ENCODE peak calls at places on chromosome 2, in seven cellular contexts. X, K, S, D, T, Q and Z are unnamed samples.

GRCh38 chr2:68806511-68807109 is 64.6 kb downstream of the BMP10 start:
- DNase-seq in D (no peak), X (peak; percentile 81), T (no peak), Q (peak; percentile 80), K (no peak), S (peak; percentile 36), Z (peak; percentile 78)

GRCh38 chr2:42923632-42924425 is 131.4 kb upstream of the HAAO start:
- DNase-seq in T (no peak), K (no peak), D (no peak), Q (no peak), S (no peak), X (peak; percentile 61), Z (peak; percentile 60)

GRCh38 chr2:39837856-39838453 is 58.9 kb upstream of the THUMPD2 start:
- DNase-seq in Q (peak; percentile 62), X (peak; percentile 57), K (peak; percentile 24), S (peak; percentile 20), D (no peak), T (peak; percentile 24), Z (peak; percentile 68)

GRCh38 chr2:23658466-23658942 is 268.4 kb downstream of the ATAD2B start:
- DNase-seq in S (peak; percentile 40), K (peak; percentile 25), Q (peak; percentile 32), X (peak; percentile 32), D (no peak), T (no peak), Z (no peak)

GRCh38 chr2:162245737-162246136 is 2.5 kb upstream of the FAP start:
- DNase-seq in D (no peak), X (peak; percentile 40), T (no peak), Q (peak; percentile 93), K (no peak), S (no peak), Z (peak; percentile 99)

GRCh38 chr2:192827735-192828134 is 633.0 kb upstream of the TMEFF2 start:
- DNase-seq in T (no peak), S (no peak), Q (no peak), K (no peak), X (no peak), D (no peak), Z (no peak)

GRCh38 chr2:98012561-98012979 is 16.8 kb upstream of the TMEM131 start:
- DNase-seq in Q (peak; percentile 21), S (no peak), K (no peak), X (no peak), D (no peak), T (no peak), Z (no peak)

GRCh38 chr2:66548422-66548821 is 113.5 kb downstream of the MEIS1 start:
- DNase-seq in S (no peak), K (no peak), T (no peak), Q (no peak), D (no peak), X (no peak), Z (peak; percentile 45)

GRCh38 chr2:74489906-74490305 is 7.0 kb downstream of the TTC31 start:
- DNase-seq in D (no peak), T (no peak), Q (no peak), X (no peak), S (no peak), K (no peak), Z (no peak)

GRCh38 chr2:241199286-241199685 is 10.8 kb downstream of the ANO7 start:
- DNase-seq in T (no peak), K (no peak), X (no peak), D (no peak), S (no peak), Q (no peak), Z (no peak)

DNA sequence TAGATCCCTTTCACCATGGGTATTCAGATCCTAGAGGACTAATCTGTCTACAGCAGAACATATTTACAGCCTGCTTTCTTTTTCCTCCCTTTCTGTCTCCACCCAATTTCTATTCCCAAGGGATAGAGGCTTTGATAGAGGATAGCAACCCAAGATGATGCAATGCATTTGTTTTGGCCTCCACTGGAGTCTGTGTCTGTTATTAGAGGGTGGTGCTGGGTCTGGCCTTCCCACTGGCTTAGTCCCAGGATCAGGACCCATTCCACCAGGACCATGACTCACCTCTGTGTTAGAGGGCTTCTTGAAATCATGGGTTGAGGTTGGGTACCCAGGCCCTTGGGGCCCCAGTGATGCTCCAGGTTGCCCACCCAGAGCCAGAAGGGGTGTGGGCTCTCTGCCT is 239.7 kb upstream of the TNP1 start:
- DNase-seq in K (no peak), S (no peak), X (peak; percentile 60), Q (peak; percentile 12), T (no peak), D (no peak), Z (no peak)
- H3K4me3 ChIP-seq in K (no peak overlapping the region), S (no peak overlapping the region), X (no peak overlapping the region), Q (no peak overlapping the region), T (no peak overlapping the region), D (no peak overlapping the region), Z (no peak overlapping the region)

GRCh38 chr2:127092951-127093516 is 13.9 kb downstream of the BIN1 start:
- DNase-seq in S (no peak), K (no peak), T (no peak), D (no peak), Q (no peak), X (no peak), Z (no peak)
- TF ChIP-seq CTCF in S (no peak), K (no peak), T (no peak), D (no peak), Q (no peak), X (no peak), Z (no peak)

GRCh38 chr2:236173734-236174607 is 5.8 kb upstream of the GBX2 start:
- DNase-seq in K (no peak), S (no peak), D (no peak), X (no peak), T (no peak), Q (no peak), Z (no peak)
- H3K4me3 ChIP-seq in K (no peak overlapping the region), S (no peak overlapping the region), D (no peak overlapping the region), X (no peak overlapping the region), T (no peak overlapping the region), Q (no peak overlapping the region), Z (no peak overlapping the region)

GRCh38 chr2:113406114-113406513 is 31.4 kb upstream of the ZNG1B start:
- DNase-seq in D (no peak), T (no peak), Q (no peak), S (peak; percentile 10), K (no peak), X (no peak), Z (no peak)

GRCh38 chr2:113407446-113408099 is 29.9 kb upstream of the ZNG1B start:
- DNase-seq in Q (peak; percentile 43), T (no peak), K (no peak), S (no peak), D (no peak), X (peak; percentile 4), Z (peak; percentile 53)
- TF ChIP-seq CTCF in Q (peak; percentile 55), T (no peak), K (no peak), S (no peak), D (no peak), X (peak; percentile 23), Z (peak; percentile 49)

DNA sequence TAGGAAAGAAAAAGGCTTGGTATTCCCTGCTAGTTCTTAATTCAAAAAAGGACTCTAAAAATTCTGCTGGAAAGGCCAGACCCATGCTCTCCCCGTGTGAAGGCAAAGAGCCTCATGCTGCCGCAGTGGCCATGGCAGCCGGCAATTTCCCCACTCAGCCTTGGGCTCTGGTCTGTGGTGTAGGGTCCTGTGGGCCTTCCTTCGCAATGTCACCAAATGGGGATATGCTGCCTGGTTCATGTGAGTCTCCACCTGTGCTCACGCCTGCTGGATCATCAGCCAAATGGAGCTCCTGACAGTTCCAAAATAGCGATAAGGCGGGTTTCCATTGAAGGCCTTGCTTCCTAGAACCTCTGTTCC is 282.8 kb upstream of the ATP5MC3 start:
- DNase-seq in T (no peak), Q (no peak), X (no peak), D (no peak), K (no peak), S (no peak), Z (no peak)
- H3K4me3 ChIP-seq in T (no peak overlapping the region), Q (no peak overlapping the region), X (no peak overlapping the region), D (no peak overlapping the region), K (no peak overlapping the region), S (no peak overlapping the region), Z (no peak overlapping the region)

DNA sequence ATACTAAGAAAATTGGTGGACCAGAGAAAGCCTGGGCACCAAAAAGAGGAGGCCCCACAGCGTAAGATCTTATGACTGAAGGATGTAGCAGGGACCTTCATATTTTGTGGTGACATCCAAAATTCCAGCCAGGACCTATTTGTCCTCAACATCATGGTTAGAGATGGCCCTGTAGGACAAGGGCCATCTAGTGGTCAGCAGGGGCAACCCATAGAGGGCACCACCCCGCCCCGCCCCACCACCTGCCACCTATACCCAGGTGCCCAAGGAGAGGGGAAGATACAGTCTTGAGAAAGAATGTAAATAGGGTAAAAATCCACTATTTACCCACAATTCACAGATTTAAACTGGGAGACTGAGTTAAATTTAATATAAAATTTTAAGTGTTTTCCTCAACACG is 59.6 kb upstream of the TMEM163 start:
- DNase-seq in S (no peak), K (no peak), D (no peak), X (no peak), Q (no peak), T (peak; percentile 47), Z (no peak)
- TF ChIP-seq CTCF in S (peak; percentile 33), K (no peak), D (no peak), X (peak; percentile 21), Q (no peak), T (no peak), Z (no peak)

GRCh38 chr2:18200771-18201170 is 322.3 kb downstream of the KCNS3 start:
- DNase-seq in K (no peak), S (no peak), T (no peak), X (no peak), D (no peak), Q (no peak), Z (no peak)
- H3K4me3 ChIP-seq in K (no peak overlapping the region), S (no peak overlapping the region), T (no peak overlapping the region), X (no peak overlapping the region), D (no peak overlapping the region), Q (no peak overlapping the region), Z (no peak overlapping the region)

DNA sequence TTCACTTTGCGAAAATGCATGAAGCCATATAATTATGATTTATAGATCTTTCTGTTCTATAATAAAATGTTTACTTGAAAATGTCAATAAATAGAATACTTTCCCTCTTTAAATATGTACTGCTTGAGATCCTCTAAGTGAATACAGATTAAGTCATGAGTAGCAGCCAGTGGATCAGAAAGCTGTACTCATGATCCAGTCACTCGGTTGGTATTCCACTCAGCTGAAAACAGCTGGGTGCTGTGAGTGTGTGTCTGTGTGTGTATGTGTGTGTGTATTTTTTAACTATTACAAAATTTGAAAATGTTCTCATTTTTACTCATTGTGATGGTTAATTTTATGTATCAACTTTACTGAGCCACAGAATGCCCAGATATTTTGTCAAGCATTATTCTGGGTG is 141.6 kb upstream of the CYP26B1 start:
- DNase-seq in D (no peak), K (no peak), T (no peak), X (no peak), Q (peak; percentile 86), S (no peak), Z (peak; percentile 31)
- TF ChIP-seq CTCF in D (no peak), K (no peak), T (no peak), X (no peak), Q (no peak), S (no peak), Z (no peak)